ENCODE peak calls at places on chromosomes 3 and 15, in nine cellular contexts. H is GM12891; T is AG08395; L is HuH-7; O is HEK293T; V is heart right ventricle; F is HL-60; I is GM13976; P is activated CD8-positive, alpha-beta memory T cell treated with anti-CD3 and anti-CD28 coated beads for 24 hours. A is an unnamed sample.

GRCh38 chr3:182683335-182684257 is 109.7 kb upstream of the ATP11B start:
- DNase-seq in L (peak), I (peak), O (peak), F (peak), P (peak), H (peak), T (peak), V (no peak), A (peak)

GRCh38 chr3:134867277-134867676 is 72.2 kb downstream of the EPHB1 start:
- DNase-seq in P (no peak), T (no peak), F (no peak), V (no peak), L (no peak), H (no peak), O (no peak), I (no peak), A (no peak)

GRCh38 chr3:133583396-133583795 is 9.9 kb downstream of the CDV3 start:
- DNase-seq in L (no peak), P (no peak), O (no peak), F (no peak), V (no peak), T (no peak), H (no peak), I (no peak), A (no peak)

GRCh38 chr3:114660124-114660523 is 366.3 kb downstream of the TIGIT start:
- DNase-seq in H (no peak), F (no peak), P (no peak), O (no peak), T (peak), V (peak), L (no peak), I (no peak), A (no peak)

GRCh38 chr3:101146946-101147345 is 153.7 kb upstream of the ABI3BP start:
- DNase-seq in L (no peak), O (no peak), P (no peak), V (no peak), H (no peak), I (no peak), F (peak), T (no peak), A (no peak)

GRCh38 chr3:134600685-134601502 is 49.9 kb downstream of the KY start:
- DNase-seq in T (peak), P (peak), H (peak), I (peak), V (peak), L (peak), O (peak), F (peak), A (no peak)

GRCh38 chr3:182618085-182618732 is 175.1 kb upstream of the ATP11B start:
- DNase-seq in P (no peak), L (no peak), V (no peak), T (no peak), H (no peak), I (no peak), F (no peak), O (peak), A (no peak)

GRCh38 chr15:62739082-62739481 is 303.5 kb upstream of the TPM1 start:
- DNase-seq in L (no peak), I (no peak), O (no peak), F (no peak), H (no peak), T (peak), V (no peak), P (no peak), A (no peak)

GRCh38 chr15:69848551-69849231 is 249.0 kb downstream of the TLE3 start:
- DNase-seq in L (no peak), H (no peak), F (no peak), P (no peak), T (peak), I (no peak), V (no peak), O (no peak), A (no peak)

GRCh38 chr15:48112242-48112641 is 8.5 kb upstream of the SLC24A5 start:
- DNase-seq in L (no peak), V (no peak), I (peak), P (no peak), T (no peak), F (no peak), O (peak), H (no peak), A (no peak)

GRCh38 chr3:143897558-143898305 is 49.5 kb upstream of the SLC9A9 start:
- DNase-seq in I (no peak), O (no peak), H (no peak), V (no peak), L (no peak), T (no peak), F (no peak), P (no peak), A (no peak)

GRCh38 chr15:64205202-64205601 is 42.4 kb upstream of the PPIB start:
- DNase-seq in V (no peak), O (no peak), H (no peak), P (no peak), T (no peak), L (no peak), I (no peak), F (no peak), A (no peak)

GRCh38 chr3:77906102-77906709 is 866.3 kb downstream of the ROBO2 start:
- DNase-seq in T (no peak), V (no peak), H (no peak), F (no peak), I (no peak), O (no peak), P (no peak), L (no peak), A (no peak)

GRCh38 chr3:34504755-34505154 is 706.3 kb downstream of the PDCD6IP start:
- DNase-seq in O (no peak), L (no peak), F (no peak), H (no peak), P (no peak), V (no peak), I (no peak), T (no peak), A (no peak)

GRCh38 chr15:39580630-39581500 is at the start of gene THBS1:
- DNase-seq in O (peak), I (peak), L (peak), F (peak), T (peak), V (peak), H (peak), P (peak), A (no peak)

GRCh38 chr3:114746502-114746901 is 400.6 kb downstream of the ZBTB20 start:
- DNase-seq in I (no peak), L (no peak), T (no peak), P (no peak), H (no peak), V (no peak), O (no peak), F (no peak), A (no peak)

GRCh38 chr3:177146646-177147045 is 50.6 kb downstream of the TBL1XR1 start:
- DNase-seq in F (no peak), O (no peak), L (no peak), T (peak), I (no peak), H (no peak), P (no peak), V (no peak), A (no peak)

GRCh38 chr3:101950985-101951733 is 101.8 kb downstream of the NFKBIZ start:
- DNase-seq in O (no peak), F (no peak), T (peak), I (no peak), L (peak), P (no peak), V (no peak), H (no peak), A (no peak)

GRCh38 chr3:24565053-24565452 is 70.4 kb upstream of the THRB start:
- DNase-seq in P (no peak), H (no peak), F (no peak), V (no peak), O (no peak), T (no peak), L (no peak), I (no peak), A (no peak)

GRCh38 chr15:76140069-76140454 is 80.3 kb downstream of the TMEM266 start:
- DNase-seq in T (no peak), V (peak), F (no peak), H (no peak), I (no peak), L (no peak), O (no peak), P (no peak), A (no peak)

GRCh38 chr3:185584681-185585080 is 1.4 kb upstream of the SENP2 start:
- DNase-seq in H (no peak), L (no peak), P (no peak), F (no peak), T (no peak), O (no peak), I (no peak), V (no peak), A (no peak)

GRCh38 chr15:36358094-36358961 is 221.1 kb upstream of the CDIN1 start:
- DNase-seq in L (no peak), I (no peak), F (no peak), V (no peak), T (peak), P (no peak), O (no peak), H (no peak), A (no peak)

GRCh38 chr15:100180921-100181320 is 160.9 kb downstream of the ADAMTS17 start:
- DNase-seq in P (peak), T (no peak), O (no peak), V (no peak), L (no peak), H (no peak), I (no peak), F (no peak), A (no peak)

GRCh38 chr3:30266536-30266935 is 339.9 kb upstream of the TGFBR2 start:
- DNase-seq in I (no peak), H (no peak), P (no peak), L (no peak), F (no peak), O (no peak), V (no peak), T (no peak), A (no peak)

GRCh38 chr3:141797167-141797773 is 34.1 kb downstream of the GRK7 start:
- DNase-seq in I (peak), F (peak), L (no peak), O (no peak), V (peak), P (peak), T (peak), H (peak), A (no peak)

GRCh38 chr15:45834622-45835021 is 199.8 kb downstream of the SQOR start:
- DNase-seq in O (no peak), I (no peak), F (no peak), T (no peak), H (no peak), L (no peak), V (no peak), P (no peak), A (no peak)

A was measured in GM12864.